ENCODE peak calls at places on chromosomes 1 and 21, in eight cellular contexts. F, C, X, V, K, M, D and Z are unnamed samples.

GRCh38 chr1:170214117-170214979 is 68.6 kb downstream of the NTMT2 start:
- DNase-seq in F (no peak), C (peak), X (no peak), V (no peak), K (peak), M (no peak), D (peak), Z (no peak)

GRCh38 chr1:161180643-161181042 is 3.3 kb upstream of the B4GALT3 start:
- DNase-seq in F (no peak), C (no peak), X (no peak), V (no peak), K (peak), M (no peak), D (peak), Z (no peak)

GRCh38 chr1:204102029-204102611 is 29.2 kb downstream of the SOX13 start:
- DNase-seq in F (peak), C (no peak), X (no peak), V (no peak), K (no peak), M (no peak), D (no peak), Z (no peak)

GRCh38 chr21:46544824-46545223 is 60.1 kb downstream of the S100B start:
- DNase-seq in F (no peak), C (no peak), X (no peak), V (no peak), K (no peak), M (no peak), D (no peak), Z (no peak)

GRCh38 chr21:45281411-45282282 is 6.0 kb downstream of the POFUT2 start:
- DNase-seq in F (no peak), C (no peak), X (no peak), V (no peak), K (no peak), M (no peak), D (no peak), Z (no peak)

GRCh38 chr21:37412603-37413360 is 46.2 kb downstream of the DYRK1A start:
- DNase-seq in F (no peak), C (peak), X (no peak), V (peak), K (peak), M (no peak), D (peak), Z (no peak)

GRCh38 chr21:25188639-25189038 is 418.6 kb downstream of the MRPL39 start:
- DNase-seq in F (no peak), C (no peak), X (no peak), V (no peak), K (no peak), M (no peak), D (no peak), Z (no peak)

GRCh38 chr21:26966978-26967913 is at the start of gene ADAMTS5:
- DNase-seq in F (no peak), C (peak), X (peak), V (no peak), K (peak), M (no peak), D (peak), Z (no peak)

GRCh38 chr1:114750780-114751179 is 7.0 kb downstream of the CSDE1 start:
- DNase-seq in F (no peak), C (no peak), X (no peak), V (no peak), K (no peak), M (no peak), D (no peak), Z (no peak)

GRCh38 chr1:94936861-94937620 is 10.1 kb upstream of the CNN3 start:
- DNase-seq in F (no peak), C (peak), X (no peak), V (no peak), K (no peak), M (no peak), D (no peak), Z (no peak)

GRCh38 chr1:168271636-168272035 is 9.0 kb upstream of the TBX19 start:
- DNase-seq in F (no peak), C (no peak), X (no peak), V (no peak), K (no peak), M (no peak), D (no peak), Z (no peak)

GRCh38 chr1:95259245-95259644 is 25.2 kb downstream of the RWDD3 start:
- DNase-seq in F (no peak), C (no peak), X (no peak), V (no peak), K (no peak), M (no peak), D (no peak), Z (no peak)

GRCh38 chr1:27391511-27392095 is 819 bp upstream of the GPR3 start:
- DNase-seq in F (no peak), C (peak), X (no peak), V (no peak), K (peak), M (no peak), D (peak), Z (no peak)

GRCh38 chr1:77540501-77541161 is 141.8 kb downstream of the ZZZ3 start:
- DNase-seq in F (no peak), C (peak), X (peak), V (no peak), K (peak), M (no peak), D (peak), Z (no peak)

GRCh38 chr1:51583532-51583931 is 33.4 kb upstream of the OSBPL9 start:
- DNase-seq in F (no peak), C (no peak), X (no peak), V (no peak), K (peak), M (no peak), D (peak), Z (no peak)

GRCh38 chr1:244338996-244339692 is 112.6 kb downstream of the ADSS2 start:
- DNase-seq in F (no peak), C (no peak), X (no peak), V (no peak), K (no peak), M (no peak), D (no peak), Z (no peak)

GRCh38 chr1:10515627-10516026 is 40.9 kb downstream of the PEX14 start:
- DNase-seq in F (peak), C (no peak), X (no peak), V (no peak), K (no peak), M (no peak), D (no peak), Z (no peak)

GRCh38 chr21:14918542-14918941 is 146.3 kb downstream of the NRIP1 start:
- DNase-seq in F (no peak), C (peak), X (no peak), V (no peak), K (peak), M (no peak), D (no peak), Z (no peak)

GRCh38 chr21:16033193-16033592 is 303.4 kb downstream of the USP25 start:
- DNase-seq in F (no peak), C (no peak), X (no peak), V (no peak), K (no peak), M (no peak), D (no peak), Z (no peak)

GRCh38 chr1:170157820-170158219 is 12.1 kb downstream of the NTMT2 start:
- DNase-seq in F (no peak), C (no peak), X (no peak), V (no peak), K (no peak), M (no peak), D (no peak), Z (no peak)

GRCh38 chr1:55500601-55501000 is 285.4 kb upstream of the USP24 start:
- DNase-seq in F (no peak), C (no peak), X (no peak), V (no peak), K (no peak), M (no peak), D (no peak), Z (no peak)

GRCh38 chr1:234553241-234554156 is 56.5 kb downstream of the IRF2BP2 start:
- DNase-seq in F (no peak), C (peak), X (peak), V (peak), K (peak), M (no peak), D (peak), Z (no peak)

GRCh38 chr1:93016171-93016570 is 54.9 kb upstream of the DIPK1A start:
- DNase-seq in F (no peak), C (no peak), X (no peak), V (no peak), K (peak), M (no peak), D (peak), Z (no peak)

GRCh38 chr1:24900985-24901781 is 28.9 kb downstream of the RUNX3 start:
- DNase-seq in F (no peak), C (no peak), X (no peak), V (no peak), K (no peak), M (no peak), D (no peak), Z (peak)

GRCh38 chr1:39776400-39776713 is 5.2 kb upstream of the OXCT2 start:
- DNase-seq in F (no peak), C (no peak), X (peak), V (no peak), K (no peak), M (no peak), D (no peak), Z (no peak)

GRCh38 chr21:30255679-30256078 is 27.1 kb downstream of the KRTAP24-1 start:
- DNase-seq in F (no peak), C (no peak), X (no peak), V (no peak), K (no peak), M (no peak), D (no peak), Z (no peak)

GRCh38 chr1:13878001-13878400 is 178.0 kb downstream of the PRDM2 start:
- DNase-seq in F (no peak), C (no peak), X (no peak), V (no peak), K (no peak), M (no peak), D (no peak), Z (no peak)